ENCODE peak calls at places on chromosome 4, in seven cellular contexts. Y, G, V, W, R, P and Q are unnamed samples. For H3K36me3 and H3K9me3, the result is how much of the 10 kb centered on the place peaks cover.

GRCh38 chr4:86054676-86055075 is 305.2 kb downstream of the MAPK10 start:
- DNase-seq in Y (no peak), G (no peak), V (no peak), W (no peak), R (no peak), P (no peak), Q (no peak)

GRCh38 chr4:174080361-174080760 is 203.1 kb downstream of the FBXO8 start:
- DNase-seq in Y (no peak), G (no peak), V (no peak), W (no peak), R (no peak), P (no peak), Q (peak)

GRCh38 chr4:41814565-41814964 is 66.0 kb upstream of the PHOX2B start:
- DNase-seq in Y (peak), G (no peak), V (peak), W (no peak), R (no peak), P (no peak), Q (no peak)

GRCh38 chr4:177047851-177048174 is 255.1 kb upstream of the VEGFC start:
- DNase-seq in Y (peak), G (no peak), V (no peak), W (no peak), R (no peak), P (no peak), Q (no peak)

GRCh38 chr4:6480532-6481088 is 8.2 kb upstream of the PPP2R2C start:
- DNase-seq in Y (no peak), G (no peak), V (no peak), W (no peak), R (no peak), P (no peak), Q (no peak)

GRCh38 chr4:109754093-109754857 is 24.4 kb upstream of the PLA2G12A start:
- DNase-seq in Y (no peak), G (no peak), V (no peak), W (no peak), R (no peak), P (no peak), Q (no peak)

GRCh38 chr4:57110635-57111546 is 706 bp upstream of the IGFBP7 start:
- DNase-seq in Y (peak), G (no peak), V (peak), W (peak), R (no peak), P (peak), Q (peak)

GRCh38 chr4:176753049-176753448 is 39.7 kb downstream of the VEGFC start:
- DNase-seq in Y (peak), G (no peak), V (peak), W (no peak), R (no peak), P (no peak), Q (peak)

GRCh38 chr4:5639556-5639955 is 68.8 kb downstream of the EVC2 start:
- DNase-seq in Y (no peak), G (no peak), V (no peak), W (no peak), R (no peak), P (no peak), Q (no peak)

GRCh38 chr4:166144607-166145006 is 271.6 kb downstream of the TLL1 start:
- DNase-seq in Y (no peak), G (no peak), V (no peak), W (no peak), R (no peak), P (no peak), Q (no peak)

GRCh38 chr4:118765399-118765798 is 70.5 kb downstream of the SEC24D start:
- DNase-seq in Y (peak), G (no peak), V (no peak), W (no peak), R (no peak), P (no peak), Q (peak)

DNA sequence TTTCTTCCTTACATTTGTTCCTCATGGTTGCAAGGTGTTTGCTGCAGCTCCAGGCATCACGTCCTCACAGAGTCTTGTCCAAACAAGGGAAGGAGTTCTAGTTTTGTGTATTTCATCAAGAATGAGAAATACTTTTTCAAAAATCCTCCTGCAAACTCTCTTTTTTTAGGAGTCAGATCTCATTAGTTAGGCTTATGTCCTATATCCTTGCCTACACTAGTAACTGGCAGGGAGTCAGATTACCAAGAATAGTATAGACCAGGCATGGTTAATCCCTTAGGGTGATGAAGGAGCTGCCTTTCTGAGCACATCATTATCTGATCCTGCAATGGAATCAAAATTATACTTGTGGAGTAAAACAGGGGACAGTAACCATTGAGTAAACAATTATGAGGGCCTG is 160.4 kb downstream of the SHROOM3 start:
- DNase-seq in Y (no peak), G (no peak), V (no peak), W (no peak), R (no peak), P (no peak), Q (no peak)
- H3K36me3 ChIP-seq in Y (under half), G (under half), V (under half), W (under half), R (under half), P (under half), Q (under half)

GRCh38 chr4:81165853-81166430 is 49.1 kb downstream of the PRKG2 start:
- DNase-seq in Y (no peak), G (no peak), V (no peak), W (no peak), R (no peak), P (no peak), Q (no peak)

GRCh38 chr4:81166431-81166830 is 48.6 kb downstream of the PRKG2 start:
- DNase-seq in Y (peak), G (no peak), V (no peak), W (no peak), R (no peak), P (no peak), Q (no peak)

GRCh38 chr4:81164126-81164525 is 50.9 kb downstream of the PRKG2 start:
- DNase-seq in Y (no peak), G (no peak), V (no peak), W (no peak), R (no peak), P (no peak), Q (no peak)

GRCh38 chr4:81162752-81163458 is 52.1 kb downstream of the PRKG2 start:
- DNase-seq in Y (no peak), G (peak), V (no peak), W (no peak), R (no peak), P (no peak), Q (no peak)

GRCh38 chr4:81164623-81165416 is 50.2 kb downstream of the PRKG2 start:
- DNase-seq in Y (peak), G (no peak), V (no peak), W (no peak), R (no peak), P (no peak), Q (peak)
- H3K4me3 ChIP-seq in Y (peak), G (no peak), V (no peak), W (no peak), R (no peak), P (no peak), Q (no peak)

DNA sequence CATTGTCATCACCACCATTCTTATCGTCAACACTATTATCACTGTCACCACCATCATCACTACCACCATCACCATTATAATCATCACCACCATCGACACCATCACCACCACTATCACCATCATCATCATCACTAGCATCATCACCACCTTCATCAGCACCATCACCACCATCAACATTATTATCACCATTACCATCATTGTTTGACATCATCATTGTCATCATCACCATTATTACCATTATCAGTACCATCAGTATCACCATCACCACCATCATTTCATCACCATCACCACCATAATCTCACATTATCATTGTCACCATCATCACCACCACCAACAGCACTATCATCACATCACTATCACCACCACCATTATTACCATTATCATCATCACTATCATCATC is 47.5 kb upstream of the NKX1-1 start:
- DNase-seq in Y (no peak), G (no peak), V (no peak), W (no peak), R (no peak), P (no peak), Q (no peak)
- H3K9me3 ChIP-seq in Y (under half), G (under half), V (under half), W (under half), R (under half), P (under half), Q (under half)

GRCh38 chr4:153398713-153399112 is 54.2 kb downstream of the MND1 start:
- DNase-seq in Y (no peak), G (no peak), V (no peak), W (no peak), R (no peak), P (no peak), Q (no peak)
- H3K36me3 ChIP-seq in Y (under half), G (half or more), V (under half), W (under half), R (under half), P (under half), Q (under half)

GRCh38 chr4:1310796-1311715 is 21.4 kb downstream of the MAEA start:
- DNase-seq in Y (no peak), G (peak), V (no peak), W (no peak), R (no peak), P (no peak), Q (no peak)

GRCh38 chr4:1312821-1313640 is 23.3 kb downstream of the MAEA start:
- DNase-seq in Y (no peak), G (no peak), V (no peak), W (no peak), R (no peak), P (no peak), Q (no peak)

GRCh38 chr4:1307951-1308735 is 18.5 kb downstream of the MAEA start:
- DNase-seq in Y (no peak), G (no peak), V (no peak), W (no peak), R (no peak), P (no peak), Q (no peak)

GRCh38 chr4:1309261-1310010 is 19.7 kb downstream of the MAEA start:
- DNase-seq in Y (peak), G (peak), V (peak), W (peak), R (peak), P (peak), Q (peak)

DNA sequence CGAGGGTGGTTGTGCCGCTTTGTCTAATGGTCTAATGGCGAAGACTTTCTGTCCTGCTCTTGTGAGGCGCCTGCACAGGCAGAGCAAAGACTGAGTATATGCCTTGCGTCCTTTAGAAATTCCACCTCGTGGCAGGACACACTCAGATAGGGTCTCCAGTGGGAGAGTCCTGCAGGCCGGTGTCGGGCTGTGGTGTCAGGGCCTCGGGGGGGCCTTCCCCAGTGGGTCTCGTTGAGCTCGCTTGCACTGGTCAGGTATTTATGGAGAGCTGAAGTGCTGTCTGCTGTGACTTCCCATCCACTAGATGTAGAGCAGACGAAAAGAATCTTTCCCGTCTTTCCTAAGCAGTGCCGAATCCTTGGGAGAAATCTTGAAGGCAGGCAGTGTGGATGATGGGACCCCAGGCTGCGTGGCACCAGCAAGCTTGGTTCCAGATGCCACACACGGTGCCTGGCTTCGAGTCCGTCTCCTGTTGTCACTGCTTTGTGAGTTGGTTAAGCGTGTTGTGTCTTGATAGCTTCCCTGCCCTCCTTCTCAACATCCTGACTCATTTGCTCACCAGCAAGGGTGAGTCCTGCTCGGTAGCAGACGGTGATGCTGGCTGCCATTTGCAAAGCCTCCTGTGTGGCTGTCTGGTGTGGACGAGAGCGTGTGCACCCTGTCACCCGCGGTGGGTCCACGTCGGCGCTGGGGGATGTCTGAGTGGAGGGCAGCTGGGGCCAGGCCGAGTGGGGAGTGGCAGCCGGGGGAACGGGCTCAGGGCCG is 20.5 kb downstream of the MAEA start:
- DNase-seq in Y (no peak), G (no peak), V (no peak), W (no peak), R (no peak), P (no peak), Q (no peak)
- H3K4me3 ChIP-seq in Y (peak), G (no peak), V (peak), W (peak), R (peak), P (peak), Q (peak)

GRCh38 chr4:139440971-139441370 is 12.9 kb upstream of the RAB33B start:
- DNase-seq in Y (peak), G (no peak), V (no peak), W (no peak), R (no peak), P (no peak), Q (no peak)
- H3K9me3 ChIP-seq in Y (under half), G (under half), V (under half), W (under half), R (under half), P (under half), Q (under half)

GRCh38 chr4:145766273-145766672 is 86.3 kb downstream of the C4orf51 start:
- DNase-seq in Y (no peak), G (no peak), V (no peak), W (no peak), R (no peak), P (no peak), Q (no peak)
- H3K36me3 ChIP-seq in Y (under half), G (half or more), V (under half), W (half or more), R (under half), P (under half), Q (under half)

GRCh38 chr4:145735330-145735638 is 55.3 kb downstream of the C4orf51 start:
- DNase-seq in Y (peak), G (no peak), V (no peak), W (no peak), R (no peak), P (no peak), Q (peak)

GRCh38 chr4:145732895-145733880 is 53.2 kb downstream of the C4orf51 start:
- DNase-seq in Y (peak), G (peak), V (peak), W (peak), R (peak), P (peak), Q (peak)

GRCh38 chr4:145734051-145734450 is 54.1 kb downstream of the C4orf51 start:
- DNase-seq in Y (peak), G (no peak), V (no peak), W (no peak), R (no peak), P (no peak), Q (peak)

GRCh38 chr4:145735777-145736176 is 55.8 kb downstream of the C4orf51 start:
- DNase-seq in Y (peak), G (no peak), V (no peak), W (no peak), R (no peak), P (no peak), Q (no peak)

GRCh38 chr4:145734576-145735329 is 54.8 kb downstream of the C4orf51 start:
- DNase-seq in Y (peak), G (no peak), V (no peak), W (peak), R (no peak), P (peak), Q (peak)
- H3K4me3 ChIP-seq in Y (peak), G (no peak), V (no peak), W (no peak), R (no peak), P (peak), Q (peak)

DNA sequence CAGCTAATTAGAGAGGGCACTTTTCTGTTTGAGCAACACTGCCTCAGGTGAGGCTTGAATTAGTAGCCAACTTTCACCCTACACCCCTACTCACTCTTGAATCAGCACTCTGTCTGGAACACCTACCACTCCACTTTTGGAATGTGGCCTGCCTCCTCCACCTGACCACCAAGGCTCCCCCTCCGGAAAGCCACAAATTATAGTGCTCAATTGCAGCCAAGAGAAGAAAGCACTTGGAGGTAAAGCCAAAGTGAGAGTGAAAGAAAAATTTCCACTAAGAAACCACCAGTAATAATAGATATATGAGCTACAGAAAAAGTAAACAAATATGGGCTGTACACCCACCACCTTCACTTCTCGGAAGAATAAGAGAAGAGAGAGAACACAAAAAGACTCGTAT is 41.1 kb downstream of the PPP3CA start:
- DNase-seq in Y (peak), G (no peak), V (no peak), W (no peak), R (no peak), P (no peak), Q (no peak)
- H3K9me3 ChIP-seq in Y (under half), G (under half), V (under half), W (under half), R (under half), P (under half), Q (under half)

GRCh38 chr4:48518143-48518542 is 28.1 kb downstream of the ZAR1 start:
- DNase-seq in Y (no peak), G (no peak), V (no peak), W (no peak), R (no peak), P (no peak), Q (no peak)
- H3K36me3 ChIP-seq in Y (under half), G (half or more), V (under half), W (half or more), R (half or more), P (under half), Q (half or more)